ENCODE peak calls at places on chromosome 15, in six cellular contexts. One of them, this sample, is unnamed.
A peak's percentile ranks its signal among the peaks of the same experiment; 100 is the strongest.

GRCh38 chr15:51844747-51845426 is 15.4 kb downstream of the TMOD3 start:
- DNase-seq in HFFc6: peak; percentile 3
- DNase-seq in non-pigmented ciliary epithelial cell: no peak
- DNase-seq in hepatic stellate cell: no peak
- DNase-seq in memory B cell: no peak
- DNase-seq in foreskin fibroblast: no peak
- DNase-seq in this sample: no peak

GRCh38 chr15:59242649-59243048 is 36.0 kb downstream of the LDHAL6B start:
- DNase-seq in HFFc6: no peak
- DNase-seq in non-pigmented ciliary epithelial cell: no peak
- DNase-seq in hepatic stellate cell: no peak
- DNase-seq in memory B cell: no peak
- DNase-seq in foreskin fibroblast: no peak
- DNase-seq in this sample: no peak

GRCh38 chr15:66675456-66675855 is 26.6 kb upstream of the SMAD6 start:
- DNase-seq in HFFc6: no peak
- DNase-seq in non-pigmented ciliary epithelial cell: no peak
- DNase-seq in hepatic stellate cell: no peak
- DNase-seq in memory B cell: no peak
- DNase-seq in foreskin fibroblast: no peak
- DNase-seq in this sample: no peak

GRCh38 chr15:75061272-75061671 is 37.9 kb downstream of the PPCDC start:
- DNase-seq in HFFc6: peak; percentile 64
- DNase-seq in non-pigmented ciliary epithelial cell: no peak
- DNase-seq in hepatic stellate cell: peak; percentile 58
- DNase-seq in memory B cell: no peak
- DNase-seq in foreskin fibroblast: peak; percentile 47
- DNase-seq in this sample: no peak

GRCh38 chr15:79674124-79674465 is 222.7 kb downstream of the MTHFS start:
- DNase-seq in HFFc6: no peak
- DNase-seq in non-pigmented ciliary epithelial cell: no peak
- DNase-seq in hepatic stellate cell: no peak
- DNase-seq in memory B cell: no peak
- DNase-seq in foreskin fibroblast: no peak
- DNase-seq in this sample: no peak

GRCh38 chr15:41079717-41080116 is 36.4 kb downstream of the INO80 start:
- DNase-seq in HFFc6: no peak
- DNase-seq in non-pigmented ciliary epithelial cell: no peak
- DNase-seq in hepatic stellate cell: no peak
- DNase-seq in memory B cell: peak; percentile 5
- DNase-seq in foreskin fibroblast: no peak
- DNase-seq in this sample: no peak

GRCh38 chr15:90565866-90566265 is 36.1 kb downstream of the CRTC3 start:
- DNase-seq in HFFc6: no peak
- DNase-seq in non-pigmented ciliary epithelial cell: no peak
- DNase-seq in hepatic stellate cell: no peak
- DNase-seq in memory B cell: no peak
- DNase-seq in foreskin fibroblast: no peak
- DNase-seq in this sample: no peak

GRCh38 chr15:70561885-70562284 is 201.5 kb downstream of the UACA start:
- DNase-seq in HFFc6: no peak
- DNase-seq in non-pigmented ciliary epithelial cell: no peak
- DNase-seq in hepatic stellate cell: no peak
- DNase-seq in memory B cell: no peak
- DNase-seq in foreskin fibroblast: no peak
- DNase-seq in this sample: no peak

GRCh38 chr15:60803059-60803458 is 324.1 kb upstream of the ICE2 start:
- DNase-seq in HFFc6: no peak
- DNase-seq in non-pigmented ciliary epithelial cell: no peak
- DNase-seq in hepatic stellate cell: no peak
- DNase-seq in memory B cell: no peak
- DNase-seq in foreskin fibroblast: no peak
- DNase-seq in this sample: no peak

GRCh38 chr15:52331490-52332240 is 36.1 kb upstream of the MYO5C start:
- DNase-seq in HFFc6: peak; percentile 55
- DNase-seq in non-pigmented ciliary epithelial cell: no peak
- DNase-seq in hepatic stellate cell: no peak
- DNase-seq in memory B cell: peak; percentile 37
- DNase-seq in foreskin fibroblast: peak; percentile 33
- DNase-seq in this sample: no peak

GRCh38 chr15:90160781-90161727 is 40.1 kb upstream of the SEMA4B start:
- DNase-seq in HFFc6: no peak
- DNase-seq in non-pigmented ciliary epithelial cell: no peak
- DNase-seq in hepatic stellate cell: no peak
- DNase-seq in memory B cell: no peak
- DNase-seq in foreskin fibroblast: no peak
- DNase-seq in this sample: no peak

GRCh38 chr15:97521894-97522293 is 438.6 kb upstream of the ARRDC4 start:
- DNase-seq in HFFc6: no peak
- DNase-seq in non-pigmented ciliary epithelial cell: no peak
- DNase-seq in hepatic stellate cell: no peak
- DNase-seq in memory B cell: no peak
- DNase-seq in foreskin fibroblast: no peak
- DNase-seq in this sample: no peak

GRCh38 chr15:40985541-40986330 is 32.5 kb downstream of the CHAC1 start:
- DNase-seq in HFFc6: peak; percentile 53
- DNase-seq in non-pigmented ciliary epithelial cell: no peak
- DNase-seq in hepatic stellate cell: no peak
- DNase-seq in memory B cell: no peak
- DNase-seq in foreskin fibroblast: peak; percentile 50
- DNase-seq in this sample: no peak

GRCh38 chr15:53829471-53829870 is 70.0 kb upstream of the WDR72 start:
- DNase-seq in HFFc6: no peak
- DNase-seq in non-pigmented ciliary epithelial cell: no peak
- DNase-seq in hepatic stellate cell: no peak
- DNase-seq in memory B cell: no peak
- DNase-seq in foreskin fibroblast: no peak
- DNase-seq in this sample: no peak

GRCh38 chr15:78167227-78167888 is 18.2 kb downstream of the IDH3A start:
- DNase-seq in HFFc6: no peak
- DNase-seq in non-pigmented ciliary epithelial cell: no peak
- DNase-seq in hepatic stellate cell: no peak
- DNase-seq in memory B cell: peak; percentile 47
- DNase-seq in foreskin fibroblast: no peak
- DNase-seq in this sample: no peak

GRCh38 chr15:37793851-37794250 is 140.6 kb upstream of the TMCO5A start:
- DNase-seq in HFFc6: no peak
- DNase-seq in non-pigmented ciliary epithelial cell: no peak
- DNase-seq in hepatic stellate cell: peak; percentile 5
- DNase-seq in memory B cell: no peak
- DNase-seq in foreskin fibroblast: no peak
- DNase-seq in this sample: no peak

GRCh38 chr15:95371664-95372063 is 958.8 kb upstream of the NR2F2 start:
- DNase-seq in HFFc6: no peak
- DNase-seq in non-pigmented ciliary epithelial cell: no peak
- DNase-seq in hepatic stellate cell: no peak
- DNase-seq in memory B cell: no peak
- DNase-seq in foreskin fibroblast: no peak
- DNase-seq in this sample: no peak

GRCh38 chr15:63889831-63890230 is 56.1 kb upstream of the HERC1 start:
- DNase-seq in HFFc6: no peak
- DNase-seq in non-pigmented ciliary epithelial cell: no peak
- DNase-seq in hepatic stellate cell: no peak
- DNase-seq in memory B cell: no peak
- DNase-seq in foreskin fibroblast: no peak
- DNase-seq in this sample: no peak

GRCh38 chr15:88878720-88879184 is 16.6 kb downstream of the HAPLN3 start:
- DNase-seq in HFFc6: peak; percentile 23
- DNase-seq in non-pigmented ciliary epithelial cell: no peak
- DNase-seq in hepatic stellate cell: peak; percentile 77
- DNase-seq in memory B cell: no peak
- DNase-seq in foreskin fibroblast: peak; percentile 25
- DNase-seq in this sample: peak; percentile 65

GRCh38 chr15:48603123-48603500 is 42.4 kb downstream of the FBN1 start:
- DNase-seq in HFFc6: no peak
- DNase-seq in non-pigmented ciliary epithelial cell: no peak
- DNase-seq in hepatic stellate cell: no peak
- DNase-seq in memory B cell: no peak
- DNase-seq in foreskin fibroblast: no peak
- DNase-seq in this sample: no peak

GRCh38 chr15:70854669-70854976 is 666 bp upstream of the LARP6 start:
- DNase-seq in HFFc6: peak; percentile 57
- DNase-seq in non-pigmented ciliary epithelial cell: no peak
- DNase-seq in hepatic stellate cell: peak; percentile 47
- DNase-seq in memory B cell: no peak
- DNase-seq in foreskin fibroblast: no peak
- DNase-seq in this sample: no peak

GRCh38 chr15:37773111-37773860 is 161.2 kb upstream of the TMCO5A start:
- DNase-seq in HFFc6: peak; percentile 80
- DNase-seq in non-pigmented ciliary epithelial cell: peak; percentile 92
- DNase-seq in hepatic stellate cell: peak; percentile 50
- DNase-seq in memory B cell: no peak
- DNase-seq in foreskin fibroblast: peak; percentile 24
- DNase-seq in this sample: no peak

GRCh38 chr15:79132361-79132760 is 41.8 kb upstream of the RASGRF1 start:
- DNase-seq in HFFc6: no peak
- DNase-seq in non-pigmented ciliary epithelial cell: no peak
- DNase-seq in hepatic stellate cell: no peak
- DNase-seq in memory B cell: no peak
- DNase-seq in foreskin fibroblast: no peak
- DNase-seq in this sample: no peak

GRCh38 chr15:51726302-51727073 is 11.0 kb downstream of the LYSMD2 start:
- DNase-seq in HFFc6: peak; percentile 91
- DNase-seq in non-pigmented ciliary epithelial cell: peak; percentile 80
- DNase-seq in hepatic stellate cell: peak; percentile 86
- DNase-seq in memory B cell: no peak
- DNase-seq in foreskin fibroblast: peak; percentile 86
- DNase-seq in this sample: peak; percentile 71

GRCh38 chr15:70853855-70854668 is at the start of gene LARP6:
- DNase-seq in HFFc6: no peak
- DNase-seq in non-pigmented ciliary epithelial cell: no peak
- DNase-seq in hepatic stellate cell: peak; percentile 69
- DNase-seq in memory B cell: peak; percentile 1
- DNase-seq in foreskin fibroblast: no peak
- DNase-seq in this sample: no peak

GRCh38 chr15:90881181-90881977 is 2.9 kb upstream of the FES start:
- DNase-seq in HFFc6: no peak
- DNase-seq in non-pigmented ciliary epithelial cell: no peak
- DNase-seq in hepatic stellate cell: no peak
- DNase-seq in memory B cell: no peak
- DNase-seq in foreskin fibroblast: no peak
- DNase-seq in this sample: no peak

GRCh38 chr15:62325597-62325996 is 160.5 kb upstream of the C2CD4B start:
- DNase-seq in HFFc6: no peak
- DNase-seq in non-pigmented ciliary epithelial cell: no peak
- DNase-seq in hepatic stellate cell: no peak
- DNase-seq in memory B cell: no peak
- DNase-seq in foreskin fibroblast: no peak
- DNase-seq in this sample: no peak

GRCh38 chr15:25737218-25737643 is 125.9 kb downstream of the ATP10A start:
- DNase-seq in HFFc6: no peak
- DNase-seq in non-pigmented ciliary epithelial cell: no peak
- DNase-seq in hepatic stellate cell: peak; percentile 67
- DNase-seq in memory B cell: no peak
- DNase-seq in foreskin fibroblast: peak; percentile 11
- DNase-seq in this sample: no peak

GRCh38 chr15:52805351-52806283 is 15.5 kb upstream of the ONECUT1 start:
- DNase-seq in HFFc6: no peak
- DNase-seq in non-pigmented ciliary epithelial cell: no peak
- DNase-seq in hepatic stellate cell: no peak
- DNase-seq in memory B cell: no peak
- DNase-seq in foreskin fibroblast: no peak
- DNase-seq in this sample: no peak

GRCh38 chr15:70269331-70269911 is 171.7 kb upstream of the TLE3 start:
- DNase-seq in HFFc6: no peak
- DNase-seq in non-pigmented ciliary epithelial cell: no peak
- DNase-seq in hepatic stellate cell: no peak
- DNase-seq in memory B cell: no peak
- DNase-seq in foreskin fibroblast: no peak
- DNase-seq in this sample: no peak

GRCh38 chr15:88749699-88750098 is 53.5 kb upstream of the ACAN start:
- DNase-seq in HFFc6: no peak
- DNase-seq in non-pigmented ciliary epithelial cell: no peak
- DNase-seq in hepatic stellate cell: no peak
- DNase-seq in memory B cell: no peak
- DNase-seq in foreskin fibroblast: no peak
- DNase-seq in this sample: no peak

GRCh38 chr15:65101891-65102708 is 12.9 kb downstream of the UBAP1L start:
- DNase-seq in HFFc6: no peak
- DNase-seq in non-pigmented ciliary epithelial cell: no peak
- DNase-seq in hepatic stellate cell: no peak
- DNase-seq in memory B cell: no peak
- DNase-seq in foreskin fibroblast: no peak
- DNase-seq in this sample: no peak

GRCh38 chr15:63843901-63844317 is 10.2 kb upstream of the HERC1 start:
- DNase-seq in HFFc6: peak; percentile 65
- DNase-seq in non-pigmented ciliary epithelial cell: peak; percentile 20
- DNase-seq in hepatic stellate cell: peak; percentile 17
- DNase-seq in memory B cell: no peak
- DNase-seq in foreskin fibroblast: peak; percentile 25
- DNase-seq in this sample: no peak

GRCh38 chr15:61205427-61205826 is 23.7 kb downstream of the RORA start:
- DNase-seq in HFFc6: no peak
- DNase-seq in non-pigmented ciliary epithelial cell: no peak
- DNase-seq in hepatic stellate cell: no peak
- DNase-seq in memory B cell: no peak
- DNase-seq in foreskin fibroblast: no peak
- DNase-seq in this sample: no peak

GRCh38 chr15:68598171-68599152 is 19.7 kb downstream of the CORO2B start:
- DNase-seq in HFFc6: no peak
- DNase-seq in non-pigmented ciliary epithelial cell: no peak
- DNase-seq in hepatic stellate cell: no peak
- DNase-seq in memory B cell: no peak
- DNase-seq in foreskin fibroblast: no peak
- DNase-seq in this sample: no peak

GRCh38 chr15:100349696-100350433 is 8.1 kb upstream of the ADAMTS17 start:
- DNase-seq in HFFc6: peak; percentile 6
- DNase-seq in non-pigmented ciliary epithelial cell: peak; percentile 51
- DNase-seq in hepatic stellate cell: peak; percentile 91
- DNase-seq in memory B cell: peak; percentile 82
- DNase-seq in foreskin fibroblast: peak; percentile 71
- DNase-seq in this sample: peak; percentile 93

GRCh38 chr15:90413411-90414379 is 25.7 kb downstream of the IQGAP1 start:
- DNase-seq in HFFc6: peak; percentile 38
- DNase-seq in non-pigmented ciliary epithelial cell: no peak
- DNase-seq in hepatic stellate cell: no peak
- DNase-seq in memory B cell: no peak
- DNase-seq in foreskin fibroblast: no peak
- DNase-seq in this sample: no peak